ENCODE peak calls at places on chromosomes 12 and 14, in four cellular contexts. O is thyroid gland; U is CD8-positive, alpha-beta T cell; L is pancreas. I is an unnamed sample.

GRCh38 chr14:73372529-73372928 is 85.8 kb downstream of the NUMB start:
- DNase-seq in O (no peak), U (no peak), L (no peak), I (no peak)

GRCh38 chr12:42129595-42130204 is 15.0 kb downstream of the GXYLT1 start:
- DNase-seq in O (peak; percentile 48), U (no peak), L (no peak), I (no peak)

GRCh38 chr12:94149781-94150482 is 1.6 kb downstream of the PLXNC1 start:
- DNase-seq in O (peak; percentile 75), U (no peak), L (peak; percentile 70), I (no peak)

GRCh38 chr14:65360144-65360784 is 52.3 kb upstream of the FUT8 start:
- DNase-seq in O (no peak), U (no peak), L (no peak), I (no peak)

GRCh38 chr12:125193798-125194562 is 128.7 kb downstream of the AACS start:
- DNase-seq in O (no peak), U (no peak), L (no peak), I (no peak)

GRCh38 chr14:104444159-104445030 is 135.2 kb upstream of the C14orf180 start:
- DNase-seq in O (no peak), U (no peak), L (no peak), I (no peak)

GRCh38 chr12:3077572-3078081 is 448 bp downstream of the TSPAN9 start:
- DNase-seq in O (peak; percentile 28), U (no peak), L (peak; percentile 82), I (peak; percentile 29)

GRCh38 chr14:55228261-55228660 is 36.9 kb upstream of the DLGAP5 start:
- DNase-seq in O (no peak), U (no peak), L (no peak), I (no peak)

GRCh38 chr14:105817971-105818711 is 291.8 kb downstream of the TMEM121 start:
- DNase-seq in O (no peak), U (peak; percentile 19), L (no peak), I (no peak)

GRCh38 chr12:62613092-62613491 is 146.5 kb downstream of the MON2 start:
- DNase-seq in O (no peak), U (no peak), L (no peak), I (no peak)

GRCh38 chr12:51954465-51955361 is 3.2 kb downstream of the ACVR1B start:
- DNase-seq in O (no peak), U (no peak), L (no peak), I (no peak)

GRCh38 chr14:102584871-102585869 is 7.3 kb upstream of the RCOR1 start:
- DNase-seq in O (no peak), U (no peak), L (no peak), I (no peak)

GRCh38 chr12:106978035-106978800 is 8.7 kb downstream of the MTERF2 start:
- DNase-seq in O (peak; percentile 79), U (no peak), L (no peak), I (peak; percentile 62)

GRCh38 chr14:89429206-89430091 is 12.4 kb upstream of the FOXN3 start:
- DNase-seq in O (peak; percentile 23), U (no peak), L (no peak), I (no peak)

GRCh38 chr12:70920891-70921290 is 353 bp upstream of the PTPRR start:
- DNase-seq in O (no peak), U (no peak), L (no peak), I (no peak)

GRCh38 chr12:56716933-56717880 is 7.9 kb downstream of the NACA start:
- DNase-seq in O (no peak), U (no peak), L (no peak), I (no peak)

GRCh38 chr12:123889848-123890535 is 82.6 kb downstream of the CCDC92 start:
- DNase-seq in O (no peak), U (no peak), L (no peak), I (no peak)

GRCh38 chr14:39430762-39431415 is 1.3 kb downstream of the FBXO33 start:
- DNase-seq in O (no peak), U (no peak), L (no peak), I (no peak)

GRCh38 chr12:104769207-104769606 is 188.9 kb downstream of the SLC41A2 start:
- DNase-seq in O (no peak), U (no peak), L (no peak), I (no peak)

GRCh38 chr14:64704743-64705405 is 650 bp downstream of the PLEKHG3 start:
- DNase-seq in O (peak; percentile 74), U (no peak), L (no peak), I (peak; percentile 42)

GRCh38 chr12:70812124-70812523 is 108.4 kb downstream of the PTPRR start:
- DNase-seq in O (no peak), U (no peak), L (no peak), I (no peak)

GRCh38 chr14:26841920-26842741 is 244.3 kb upstream of the NOVA1 start:
- DNase-seq in O (peak; percentile 72), U (no peak), L (no peak), I (peak; percentile 72)

GRCh38 chr14:99015833-99016232 is 256.2 kb downstream of the BCL11B start:
- DNase-seq in O (no peak), U (no peak), L (no peak), I (no peak)

GRCh38 chr12:61758661-61759060 is 501.5 kb upstream of the USP15 start:
- DNase-seq in O (no peak), U (no peak), L (no peak), I (no peak)

GRCh38 chr12:71315328-71315960 is 124.2 kb upstream of the LGR5 start:
- DNase-seq in O (no peak), U (no peak), L (no peak), I (no peak)

GRCh38 chr14:70770490-70770889 is 38.8 kb downstream of the MAP3K9 start:
- DNase-seq in O (no peak), U (no peak), L (no peak), I (no peak)

GRCh38 chr14:54674342-54674741 is 107.4 kb downstream of the SAMD4A start:
- DNase-seq in O (no peak), U (no peak), L (no peak), I (no peak)

GRCh38 chr12:122874081-122874480 is 21.8 kb downstream of the VPS37B start:
- DNase-seq in O (peak; percentile 67), U (peak; percentile 62), L (peak; percentile 26), I (no peak)

GRCh38 chr12:128290938-128291337 is 24.0 kb downstream of the TMEM132C start:
- DNase-seq in O (no peak), U (no peak), L (no peak), I (no peak)

GRCh38 chr12:19719650-19720049 is 280.4 kb downstream of the AEBP2 start:
- DNase-seq in O (no peak), U (no peak), L (no peak), I (no peak)

GRCh38 chr14:38721822-38722431 is 381.1 kb downstream of the SEC23A start:
- DNase-seq in O (peak; percentile 71), U (no peak), L (no peak), I (peak; percentile 10)

GRCh38 chr14:74575936-74576335 is 36.1 kb downstream of the LTBP2 start:
- DNase-seq in O (no peak), U (no peak), L (no peak), I (no peak)

GRCh38 chr14:98940693-98941437 is 331.1 kb downstream of the BCL11B start:
- DNase-seq in O (no peak), U (no peak), L (no peak), I (no peak)

GRCh38 chr14:94115068-94115591 is 4.6 kb downstream of the IFI27 start:
- DNase-seq in O (no peak), U (no peak), L (no peak), I (no peak)

GRCh38 chr14:55302770-55303472 is 31.7 kb downstream of the FBXO34 start:
- DNase-seq in O (no peak), U (no peak), L (no peak), I (no peak)

DNA sequence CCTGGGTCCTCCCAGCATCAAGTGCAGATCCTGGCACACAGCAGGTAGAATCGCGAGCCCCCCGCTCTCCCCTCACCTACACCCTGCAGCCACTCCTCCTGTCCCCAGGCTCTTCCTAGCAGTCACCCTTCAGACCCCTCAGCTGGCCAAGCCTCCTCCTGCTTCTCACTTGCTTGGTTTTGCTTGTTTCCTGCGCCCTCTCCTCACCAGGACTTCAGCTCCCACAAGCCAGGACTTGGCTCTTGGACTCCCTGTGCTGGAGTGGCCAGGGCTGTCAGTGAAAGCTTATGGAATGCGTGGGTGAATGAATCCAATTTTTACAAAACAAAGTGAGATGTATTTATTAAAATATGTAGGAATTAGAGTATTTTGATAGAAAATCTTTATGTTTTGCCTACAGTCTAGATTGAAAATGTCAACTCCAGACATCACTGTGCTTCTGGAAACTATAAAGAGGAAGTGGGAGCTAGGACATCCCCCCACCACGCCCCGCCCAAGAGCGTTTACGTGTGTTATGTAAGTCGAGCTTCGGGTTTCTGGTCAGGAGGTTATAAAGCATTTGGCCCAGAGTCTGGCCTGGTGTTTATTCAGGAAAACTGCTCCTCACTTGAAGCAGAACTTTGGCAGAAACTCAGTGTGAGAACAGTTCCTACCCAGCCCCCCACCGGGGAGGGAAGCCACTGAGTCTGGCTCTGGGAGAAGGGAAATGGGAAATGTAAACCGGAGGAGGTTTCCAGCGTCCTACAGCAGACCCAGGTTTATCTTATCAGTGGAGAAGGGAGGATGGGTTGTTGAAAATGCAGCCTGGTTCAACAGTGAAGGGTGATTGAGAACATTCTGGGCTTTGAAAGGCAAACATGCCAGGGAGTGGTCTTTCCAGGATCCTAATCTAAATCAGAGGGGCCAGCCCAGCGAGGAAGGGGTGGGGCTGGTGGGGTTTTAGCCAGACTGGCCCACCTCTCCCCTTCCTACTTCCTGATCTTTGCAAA is 8.8 kb downstream of the ALDH2 start:
- DNase-seq in O (peak; percentile 93), U (no peak), L (peak; percentile 84), I (no peak)
- H3K4me3 ChIP-seq in O (peak overlapping the region; percentile 1), U (no peak overlapping the region), L (no peak overlapping the region), I (no peak overlapping the region)

GRCh38 chr14:22394616-22395015 is 194.4 kb downstream of the DAD1 start:
- DNase-seq in O (no peak), U (no peak), L (no peak), I (no peak)

GRCh38 chr14:22390195-22390594 is 198.8 kb downstream of the DAD1 start:
- DNase-seq in O (no peak), U (no peak), L (no peak), I (no peak)

GRCh38 chr14:22393796-22394195 is 195.2 kb downstream of the DAD1 start:
- DNase-seq in O (no peak), U (no peak), L (no peak), I (no peak)

GRCh38 chr14:22390824-22391461 is 198.1 kb downstream of the DAD1 start:
- DNase-seq in O (no peak), U (no peak), L (no peak), I (no peak)

GRCh38 chr14:22391908-22392307 is 197.1 kb downstream of the DAD1 start:
- DNase-seq in O (peak; percentile 67), U (no peak), L (no peak), I (peak; percentile 68)
- H3K4me1 ChIP-seq in O (no peaks in the 10 kb centered on the region), U (no peaks in the 10 kb centered on the region), L (no peaks in the 10 kb centered on the region), I (peaks cover 56% of the 10 kb centered on the region)

DNA sequence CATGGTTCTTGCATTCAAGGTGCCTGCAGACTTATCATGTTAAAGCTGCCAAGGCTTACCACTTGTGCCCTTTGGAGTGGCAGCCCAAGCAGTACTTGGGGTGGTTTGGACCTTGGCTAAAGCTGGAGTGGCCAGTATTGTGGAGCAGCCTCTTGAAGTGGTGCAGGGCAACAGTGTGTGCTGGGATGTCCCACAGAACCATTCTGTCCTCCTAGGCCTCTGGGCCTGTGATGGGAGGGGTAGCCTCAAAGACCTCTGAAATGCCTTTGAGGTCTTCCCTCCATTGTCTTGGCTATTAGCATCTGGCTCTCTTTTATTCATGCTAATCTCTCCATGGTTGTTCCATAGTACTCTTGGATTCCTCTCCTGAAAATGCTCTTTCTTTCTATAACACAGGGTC is 78.2 kb upstream of the SLC24A4 start:
- DNase-seq in O (no peak), U (no peak), L (no peak), I (no peak)
- H3K9me3 ChIP-seq in O (no peaks in the 10 kb centered on the region), U (peaks cover 7% of the 10 kb centered on the region), L (no peaks in the 10 kb centered on the region), I (no peaks in the 10 kb centered on the region)

GRCh38 chr12:103130564-103130963 is 173.1 kb downstream of the ASCL1 start:
- DNase-seq in O (no peak), U (no peak), L (no peak), I (no peak)

GRCh38 chr12:103128862-103129501 is 171.5 kb downstream of the ASCL1 start:
- DNase-seq in O (no peak), U (no peak), L (no peak), I (no peak)
- H3K4me3 ChIP-seq in O (no peak overlapping the region), U (no peak overlapping the region), L (no peak overlapping the region), I (no peak overlapping the region)